ENCODE peak calls at places on chromosomes 12 and 14, in eight cellular contexts. One of them, this sample, is unnamed.

GRCh38 chr14:22819191-22819988 is 4.2 kb upstream of the SLC7A7 start:
- DNase-seq in H9: peak; percentile 81
- DNase-seq in psoas muscle: no peak
- DNase-seq in MCF 10A: no peak
- DNase-seq in mesothelial cell of epicardium: no peak
- DNase-seq in kidney epithelial cell: no peak
- DNase-seq in AG09309: no peak
- DNase-seq in cardiac fibroblast: peak; percentile 91
- DNase-seq in this sample: no peak

GRCh38 chr12:6914246-6914947 is at the start of gene ENO2:
- DNase-seq in psoas muscle: peak; percentile 86
- DNase-seq in AG09309: no peak
- DNase-seq in cardiac fibroblast: peak; percentile 68
- DNase-seq in MCF 10A: peak; percentile 47
- DNase-seq in kidney epithelial cell: no peak
- DNase-seq in mesothelial cell of epicardium: no peak
- DNase-seq in H9: peak; percentile 71
- DNase-seq in this sample: no peak

GRCh38 chr12:10395390-10395998 is 5.7 kb upstream of the KLRK1 start:
- DNase-seq in cardiac fibroblast: peak; percentile 78
- DNase-seq in H9: peak; percentile 66
- DNase-seq in mesothelial cell of epicardium: no peak
- DNase-seq in psoas muscle: no peak
- DNase-seq in kidney epithelial cell: peak; percentile 69
- DNase-seq in MCF 10A: peak; percentile 93
- DNase-seq in AG09309: peak; percentile 85
- DNase-seq in this sample: no peak

GRCh38 chr14:60250318-60251035 is 1.5 kb downstream of the PPM1A start:
- DNase-seq in mesothelial cell of epicardium: no peak
- DNase-seq in AG09309: no peak
- DNase-seq in MCF 10A: peak; percentile 38
- DNase-seq in psoas muscle: no peak
- DNase-seq in cardiac fibroblast: peak; percentile 18
- DNase-seq in kidney epithelial cell: peak; percentile 43
- DNase-seq in H9: no peak
- DNase-seq in this sample: no peak

GRCh38 chr14:69261761-69262331 is 1.9 kb downstream of the GALNT16 start:
- DNase-seq in AG09309: no peak
- DNase-seq in kidney epithelial cell: no peak
- DNase-seq in MCF 10A: no peak
- DNase-seq in mesothelial cell of epicardium: no peak
- DNase-seq in H9: peak; percentile 71
- DNase-seq in cardiac fibroblast: no peak
- DNase-seq in psoas muscle: no peak
- DNase-seq in this sample: no peak

GRCh38 chr14:97977711-97978261 is 1180.6 kb downstream of the VRK1 start:
- DNase-seq in AG09309: no peak
- DNase-seq in mesothelial cell of epicardium: no peak
- DNase-seq in H9: peak; percentile 32
- DNase-seq in psoas muscle: peak; percentile 77
- DNase-seq in kidney epithelial cell: no peak
- DNase-seq in cardiac fibroblast: peak; percentile 5
- DNase-seq in MCF 10A: peak; percentile 96
- DNase-seq in this sample: no peak

GRCh38 chr12:116592116-116592637 is 33.0 kb downstream of the MAP1LC3B2 start:
- DNase-seq in cardiac fibroblast: peak; percentile 87
- DNase-seq in MCF 10A: no peak
- DNase-seq in H9: no peak
- DNase-seq in mesothelial cell of epicardium: no peak
- DNase-seq in AG09309: no peak
- DNase-seq in kidney epithelial cell: no peak
- DNase-seq in psoas muscle: peak; percentile 60
- DNase-seq in this sample: no peak

GRCh38 chr12:3231399-3231876 is 154.3 kb downstream of the TSPAN9 start:
- DNase-seq in MCF 10A: no peak
- DNase-seq in kidney epithelial cell: no peak
- DNase-seq in AG09309: no peak
- DNase-seq in H9: peak; percentile 78
- DNase-seq in cardiac fibroblast: no peak
- DNase-seq in mesothelial cell of epicardium: no peak
- DNase-seq in psoas muscle: peak; percentile 71
- DNase-seq in this sample: no peak

GRCh38 chr14:61568572-61569011 is 126.7 kb upstream of the HIF1A start:
- DNase-seq in H9: peak; percentile 72
- DNase-seq in mesothelial cell of epicardium: no peak
- DNase-seq in MCF 10A: peak; percentile 69
- DNase-seq in kidney epithelial cell: no peak
- DNase-seq in psoas muscle: no peak
- DNase-seq in cardiac fibroblast: no peak
- DNase-seq in AG09309: no peak
- DNase-seq in this sample: no peak

GRCh38 chr12:121718653-121719239 is 6.2 kb downstream of the TMEM120B start:
- DNase-seq in mesothelial cell of epicardium: no peak
- DNase-seq in AG09309: no peak
- DNase-seq in psoas muscle: peak; percentile 52
- DNase-seq in H9: peak; percentile 43
- DNase-seq in MCF 10A: no peak
- DNase-seq in kidney epithelial cell: no peak
- DNase-seq in cardiac fibroblast: no peak
- DNase-seq in this sample: no peak

GRCh38 chr12:96136720-96137378 is 57.3 kb upstream of the ELK3 start:
- DNase-seq in MCF 10A: no peak
- DNase-seq in cardiac fibroblast: no peak
- DNase-seq in AG09309: no peak
- DNase-seq in mesothelial cell of epicardium: no peak
- DNase-seq in kidney epithelial cell: no peak
- DNase-seq in H9: no peak
- DNase-seq in psoas muscle: no peak
- DNase-seq in this sample: no peak

DNA sequence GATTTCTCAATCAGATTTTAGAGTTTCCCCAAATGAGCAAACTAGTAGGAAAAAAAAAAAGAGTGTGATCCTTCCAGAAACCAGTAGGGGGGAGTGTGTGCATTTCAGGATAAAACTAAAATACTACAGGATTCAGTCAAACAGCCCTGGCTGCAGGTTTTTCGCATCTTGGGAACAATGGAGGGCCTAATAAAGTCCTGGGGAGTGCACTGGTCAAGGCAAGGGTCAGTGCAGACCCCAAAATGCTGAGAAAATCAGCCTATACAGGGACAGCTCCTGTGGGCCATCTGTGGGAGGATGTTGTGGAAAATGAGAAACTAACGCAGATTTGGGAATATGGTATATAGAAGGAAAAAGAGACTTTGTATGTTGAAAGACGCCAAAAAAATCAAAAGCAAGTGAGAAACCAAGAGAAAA is 22.2 kb upstream of the ABCD4 start:
- DNase-seq in kidney epithelial cell: no peak
- DNase-seq in H9: peak; percentile 43
- DNase-seq in mesothelial cell of epicardium: no peak
- DNase-seq in AG09309: no peak
- DNase-seq in psoas muscle: no peak
- DNase-seq in cardiac fibroblast: peak; percentile 57
- DNase-seq in MCF 10A: peak; percentile 52
- DNase-seq in this sample: no peak
- TF ChIP-seq CTCF in kidney epithelial cell: peak; percentile 74
- TF ChIP-seq CTCF in H9: peak; percentile 86
- TF ChIP-seq CTCF in mesothelial cell of epicardium: peak; percentile 83
- TF ChIP-seq CTCF in AG09309: peak; percentile 67
- TF ChIP-seq CTCF in psoas muscle: peak; percentile 36
- TF ChIP-seq CTCF in cardiac fibroblast: peak; percentile 74
- TF ChIP-seq CTCF in MCF 10A: peak; percentile 70
- TF ChIP-seq CTCF in this sample: peak; percentile 84

GRCh38 chr14:89267163-89267562 is 149.9 kb downstream of the FOXN3 start:
- DNase-seq in cardiac fibroblast: no peak
- DNase-seq in H9: no peak
- DNase-seq in MCF 10A: no peak
- DNase-seq in mesothelial cell of epicardium: no peak
- DNase-seq in AG09309: no peak
- DNase-seq in psoas muscle: no peak
- DNase-seq in kidney epithelial cell: no peak
- DNase-seq in this sample: no peak
- TF ChIP-seq CTCF in cardiac fibroblast: no peak
- TF ChIP-seq CTCF in H9: no peak
- TF ChIP-seq CTCF in MCF 10A: no peak
- TF ChIP-seq CTCF in mesothelial cell of epicardium: no peak
- TF ChIP-seq CTCF in AG09309: no peak
- TF ChIP-seq CTCF in psoas muscle: no peak
- TF ChIP-seq CTCF in kidney epithelial cell: no peak
- TF ChIP-seq CTCF in this sample: no peak

GRCh38 chr12:104763163-104763805 is 194.8 kb downstream of the SLC41A2 start:
- DNase-seq in kidney epithelial cell: no peak
- DNase-seq in H9: no peak
- DNase-seq in MCF 10A: peak; percentile 52
- DNase-seq in cardiac fibroblast: no peak
- DNase-seq in mesothelial cell of epicardium: no peak
- DNase-seq in psoas muscle: no peak
- DNase-seq in AG09309: no peak
- DNase-seq in this sample: no peak
- TF ChIP-seq CTCF in kidney epithelial cell: no peak
- TF ChIP-seq CTCF in H9: no peak
- TF ChIP-seq CTCF in MCF 10A: no peak
- TF ChIP-seq CTCF in cardiac fibroblast: no peak
- TF ChIP-seq CTCF in mesothelial cell of epicardium: no peak
- TF ChIP-seq CTCF in psoas muscle: no peak
- TF ChIP-seq CTCF in AG09309: no peak
- TF ChIP-seq CTCF in this sample: no peak

GRCh38 chr12:51025182-51025747 is 919 bp downstream of the SLC11A2 start:
- DNase-seq in MCF 10A: no peak
- DNase-seq in psoas muscle: no peak
- DNase-seq in AG09309: no peak
- DNase-seq in mesothelial cell of epicardium: no peak
- DNase-seq in cardiac fibroblast: no peak
- DNase-seq in kidney epithelial cell: no peak
- DNase-seq in H9: no peak
- DNase-seq in this sample: no peak

GRCh38 chr12:51028811-51029146 is 2.6 kb upstream of the SLC11A2 start:
- DNase-seq in MCF 10A: peak; percentile 82
- DNase-seq in mesothelial cell of epicardium: no peak
- DNase-seq in H9: no peak
- DNase-seq in psoas muscle: no peak
- DNase-seq in kidney epithelial cell: no peak
- DNase-seq in cardiac fibroblast: peak; percentile 22
- DNase-seq in AG09309: no peak
- DNase-seq in this sample: no peak

GRCh38 chr12:51025748-51026654 is at the start of gene SLC11A2:
- DNase-seq in AG09309: peak; percentile 62
- DNase-seq in psoas muscle: peak; percentile 98
- DNase-seq in MCF 10A: peak; percentile 96
- DNase-seq in H9: peak; percentile 99
- DNase-seq in mesothelial cell of epicardium: peak; percentile 83
- DNase-seq in kidney epithelial cell: peak; percentile 75
- DNase-seq in cardiac fibroblast: peak; percentile 95
- DNase-seq in this sample: peak; percentile 93

GRCh38 chr12:51027342-51027835 is 1.2 kb upstream of the SLC11A2 start:
- DNase-seq in mesothelial cell of epicardium: no peak
- DNase-seq in MCF 10A: no peak
- DNase-seq in H9: no peak
- DNase-seq in AG09309: no peak
- DNase-seq in kidney epithelial cell: no peak
- DNase-seq in cardiac fibroblast: no peak
- DNase-seq in psoas muscle: no peak
- DNase-seq in this sample: no peak

GRCh38 chr12:51028126-51028810 is 2.1 kb upstream of the SLC11A2 start:
- DNase-seq in psoas muscle: no peak
- DNase-seq in cardiac fibroblast: peak; percentile 59
- DNase-seq in kidney epithelial cell: no peak
- DNase-seq in MCF 10A: peak; percentile 87
- DNase-seq in mesothelial cell of epicardium: no peak
- DNase-seq in H9: peak; percentile 72
- DNase-seq in AG09309: no peak
- DNase-seq in this sample: no peak
- TF ChIP-seq CTCF in psoas muscle: no peak
- TF ChIP-seq CTCF in cardiac fibroblast: peak; percentile 42
- TF ChIP-seq CTCF in kidney epithelial cell: peak; percentile 36
- TF ChIP-seq CTCF in MCF 10A: peak; percentile 24
- TF ChIP-seq CTCF in mesothelial cell of epicardium: no peak
- TF ChIP-seq CTCF in H9: peak; percentile 64
- TF ChIP-seq CTCF in AG09309: peak; percentile 35
- TF ChIP-seq CTCF in this sample: peak; percentile 54

DNA sequence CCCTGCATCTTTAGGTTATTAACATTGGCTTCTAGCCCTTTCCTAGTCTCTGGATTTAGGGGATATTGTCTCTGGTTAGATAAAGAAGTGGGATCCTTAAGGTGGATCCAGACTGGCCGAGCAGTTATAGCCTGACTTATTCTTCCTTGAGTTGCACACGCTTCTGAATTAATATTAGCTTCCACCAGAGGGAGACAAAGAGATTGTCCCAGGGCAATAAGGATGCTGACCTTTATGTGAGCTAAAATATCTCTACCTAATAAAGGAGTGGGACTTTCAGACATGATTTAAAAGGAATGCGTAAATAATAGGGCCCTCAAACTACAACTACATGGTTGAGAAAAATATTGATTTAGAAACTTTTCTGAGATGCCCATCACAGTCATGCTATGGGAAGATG is 139.7 kb downstream of the SLCO1B3 start:
- DNase-seq in mesothelial cell of epicardium: no peak
- DNase-seq in kidney epithelial cell: no peak
- DNase-seq in cardiac fibroblast: peak; percentile 16
- DNase-seq in psoas muscle: no peak
- DNase-seq in AG09309: no peak
- DNase-seq in H9: no peak
- DNase-seq in MCF 10A: peak; percentile 48
- DNase-seq in this sample: no peak
- TF ChIP-seq CTCF in mesothelial cell of epicardium: peak; percentile 23
- TF ChIP-seq CTCF in kidney epithelial cell: peak; percentile 41
- TF ChIP-seq CTCF in cardiac fibroblast: peak; percentile 54
- TF ChIP-seq CTCF in psoas muscle: no peak
- TF ChIP-seq CTCF in AG09309: peak; percentile 34
- TF ChIP-seq CTCF in H9: peak; percentile 69
- TF ChIP-seq CTCF in MCF 10A: peak; percentile 30
- TF ChIP-seq CTCF in this sample: peak; percentile 71

GRCh38 chr14:72254940-72255472 is 322.8 kb downstream of the RGS6 start:
- DNase-seq in kidney epithelial cell: no peak
- DNase-seq in AG09309: no peak
- DNase-seq in cardiac fibroblast: no peak
- DNase-seq in MCF 10A: no peak
- DNase-seq in H9: no peak
- DNase-seq in psoas muscle: no peak
- DNase-seq in mesothelial cell of epicardium: no peak
- DNase-seq in this sample: no peak

GRCh38 chr14:72253503-72253902 is 321.3 kb downstream of the RGS6 start:
- DNase-seq in AG09309: no peak
- DNase-seq in H9: no peak
- DNase-seq in psoas muscle: no peak
- DNase-seq in mesothelial cell of epicardium: no peak
- DNase-seq in cardiac fibroblast: no peak
- DNase-seq in kidney epithelial cell: no peak
- DNase-seq in MCF 10A: no peak
- DNase-seq in this sample: no peak

GRCh38 chr14:72256055-72256454 is 323.8 kb downstream of the RGS6 start:
- DNase-seq in psoas muscle: no peak
- DNase-seq in kidney epithelial cell: peak; percentile 84
- DNase-seq in H9: no peak
- DNase-seq in MCF 10A: peak; percentile 11
- DNase-seq in cardiac fibroblast: no peak
- DNase-seq in mesothelial cell of epicardium: no peak
- DNase-seq in AG09309: no peak
- DNase-seq in this sample: no peak

GRCh38 chr14:72254202-72254939 is 322.1 kb downstream of the RGS6 start:
- DNase-seq in cardiac fibroblast: no peak
- DNase-seq in psoas muscle: no peak
- DNase-seq in mesothelial cell of epicardium: no peak
- DNase-seq in H9: no peak
- DNase-seq in MCF 10A: no peak
- DNase-seq in AG09309: no peak
- DNase-seq in kidney epithelial cell: no peak
- DNase-seq in this sample: no peak
- TF ChIP-seq CTCF in cardiac fibroblast: no peak
- TF ChIP-seq CTCF in psoas muscle: no peak
- TF ChIP-seq CTCF in mesothelial cell of epicardium: no peak
- TF ChIP-seq CTCF in H9: no peak
- TF ChIP-seq CTCF in MCF 10A: no peak
- TF ChIP-seq CTCF in AG09309: no peak
- TF ChIP-seq CTCF in kidney epithelial cell: no peak
- TF ChIP-seq CTCF in this sample: no peak